ENCODE peak calls at places on chromosomes 1 and 21, in ten cellular contexts. I, T, C, N, Y, U, G, O, B and Q are unnamed samples.

GRCh38 chr1:54804471-54805132 is 3.5 kb upstream of the TTC22 start:
- DNase-seq in T (no peak), I (no peak), G (no peak), U (no peak), B (peak), N (no peak), Y (no peak), O (no peak), C (peak), Q (no peak)

GRCh38 chr1:228079013-228079412 is 3.5 kb upstream of the ARF1 start:
- DNase-seq in C (no peak), U (no peak), B (peak), I (no peak), O (no peak), G (no peak), N (no peak), T (no peak), Y (peak), Q (no peak)

GRCh38 chr1:229339520-229339919 is 3.3 kb downstream of the CCSAP start:
- DNase-seq in I (no peak), B (no peak), U (no peak), O (no peak), T (no peak), N (no peak), C (no peak), Y (no peak), G (no peak), Q (no peak)

GRCh38 chr1:219587817-219588561 is 24.9 kb downstream of the ZC3H11B start:
- DNase-seq in I (no peak), T (no peak), O (no peak), N (peak), Y (no peak), U (no peak), C (no peak), G (peak), B (no peak), Q (no peak)

GRCh38 chr1:210358511-210359148 is 29.9 kb downstream of the HHAT start:
- DNase-seq in U (no peak), I (no peak), B (no peak), Y (no peak), C (no peak), T (no peak), N (no peak), G (no peak), O (no peak), Q (no peak)

GRCh38 chr1:234645964-234646363 is 36.0 kb upstream of the IRF2BP2 start:
- DNase-seq in C (no peak), T (no peak), I (no peak), G (no peak), N (no peak), Y (no peak), O (no peak), U (no peak), B (no peak), Q (no peak)

GRCh38 chr1:8980656-8981055 is 35.0 kb downstream of the CA6 start:
- DNase-seq in I (no peak), C (no peak), B (no peak), T (no peak), U (no peak), Y (no peak), N (no peak), O (no peak), G (no peak), Q (no peak)

GRCh38 chr1:20625176-20626097 is 7.8 kb upstream of the PINK1 start:
- DNase-seq in T (no peak), I (no peak), O (no peak), C (no peak), U (no peak), B (no peak), N (no peak), G (no peak), Y (no peak), Q (no peak)

GRCh38 chr1:8415526-8416278 is 97.8 kb downstream of the SLC45A1 start:
- DNase-seq in Y (no peak), N (peak), C (no peak), I (no peak), B (no peak), O (no peak), G (no peak), U (peak), T (no peak), Q (no peak)

GRCh38 chr1:162182090-162182489 is 112.6 kb downstream of the NOS1AP start:
- DNase-seq in Y (no peak), U (no peak), T (no peak), C (no peak), I (no peak), O (no peak), G (no peak), N (no peak), B (no peak), Q (no peak)

GRCh38 chr1:31705080-31705866 is 1.5 kb upstream of the COL16A1 start:
- DNase-seq in G (peak), N (peak), I (no peak), U (no peak), O (peak), Y (no peak), T (peak), B (peak), C (peak), Q (no peak)

GRCh38 chr1:31027693-31028526 is 37.6 kb downstream of the PUM1 start:
- DNase-seq in Y (no peak), T (peak), G (no peak), I (no peak), N (peak), B (no peak), U (no peak), C (no peak), O (no peak), Q (no peak)

DNA sequence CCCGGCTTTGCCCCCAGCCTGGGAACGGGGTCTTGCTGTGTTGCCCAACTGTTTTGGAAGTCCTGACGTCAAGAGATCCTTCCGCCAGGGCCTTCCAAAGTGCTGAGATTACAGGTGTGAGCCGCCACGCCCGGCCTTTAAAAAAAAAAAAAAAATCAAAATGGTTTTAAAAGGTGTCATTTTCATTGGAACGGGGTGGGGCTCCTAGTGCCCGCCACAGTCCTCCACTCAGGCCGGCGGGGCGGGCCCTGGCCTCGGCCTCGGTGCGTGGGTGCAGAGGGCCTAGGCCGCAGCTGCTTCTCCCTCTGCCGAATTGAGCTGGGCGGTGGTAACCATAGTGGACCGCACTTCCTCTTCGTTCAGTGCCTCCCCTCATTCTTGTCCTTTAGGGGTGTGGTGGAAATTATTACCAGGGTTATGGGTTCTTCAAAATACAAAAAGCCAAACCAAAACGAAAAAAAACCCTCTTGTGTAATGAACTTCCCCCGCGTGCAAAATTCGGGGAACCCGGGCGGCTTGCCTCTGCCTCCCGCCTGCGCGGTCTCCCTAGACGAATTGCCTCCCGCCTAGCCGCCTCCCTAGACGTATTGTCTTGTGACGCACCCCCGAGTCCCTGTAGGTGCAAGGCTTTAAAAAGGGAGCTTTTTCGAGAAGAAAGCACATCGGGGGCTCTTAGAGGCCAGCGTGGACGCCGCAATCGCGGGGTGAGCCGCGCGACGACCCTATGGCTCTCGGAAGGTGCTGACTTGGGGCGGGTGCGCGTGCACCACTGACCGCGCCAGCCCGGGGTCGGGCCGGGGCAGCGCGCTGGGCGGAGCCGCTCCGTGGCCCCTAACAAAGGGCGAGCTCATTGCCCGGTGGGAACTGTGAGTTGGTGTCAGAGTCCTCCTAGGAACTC is 10.5 kb upstream of the SPEN start:
- DNase-seq in O (no peak), I (no peak), C (peak), T (peak), N (no peak), B (peak), Y (no peak), U (no peak), G (no peak), Q (no peak)
- H3K4me3 ChIP-seq in O (peak), I (peak), C (peak), T (peak), N (no peak), B (peak), Y (peak), U (peak), G (no peak), Q (no peak)

DNA sequence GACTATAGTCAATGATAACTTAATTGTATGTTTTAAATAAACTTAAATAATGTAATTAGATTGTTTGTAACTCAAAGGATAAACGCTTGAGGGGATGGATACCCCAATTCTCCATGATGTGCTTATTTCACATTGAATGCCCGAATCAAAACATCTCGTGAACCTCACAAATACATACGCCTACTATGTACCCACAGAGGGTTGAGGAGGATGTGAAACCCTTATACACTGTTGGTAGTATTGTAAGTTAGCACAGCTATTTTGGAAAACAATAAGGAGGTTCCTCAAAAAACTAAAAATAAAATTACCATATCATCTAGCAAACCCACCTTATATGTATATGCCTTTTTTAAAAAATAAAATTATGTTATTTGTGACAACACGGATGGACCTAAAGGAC is 198.6 kb downstream of the MRPL39 start:
- DNase-seq in U (no peak), I (no peak), B (no peak), C (no peak), T (no peak), O (no peak), Y (no peak), N (no peak), G (no peak), Q (no peak)
- TF ChIP-seq CTCF in U (no peak), I (no peak), B (no peak), C (no peak), T (no peak), O (no peak), Y (no peak), N (no peak), G (no peak), Q (no peak)

DNA sequence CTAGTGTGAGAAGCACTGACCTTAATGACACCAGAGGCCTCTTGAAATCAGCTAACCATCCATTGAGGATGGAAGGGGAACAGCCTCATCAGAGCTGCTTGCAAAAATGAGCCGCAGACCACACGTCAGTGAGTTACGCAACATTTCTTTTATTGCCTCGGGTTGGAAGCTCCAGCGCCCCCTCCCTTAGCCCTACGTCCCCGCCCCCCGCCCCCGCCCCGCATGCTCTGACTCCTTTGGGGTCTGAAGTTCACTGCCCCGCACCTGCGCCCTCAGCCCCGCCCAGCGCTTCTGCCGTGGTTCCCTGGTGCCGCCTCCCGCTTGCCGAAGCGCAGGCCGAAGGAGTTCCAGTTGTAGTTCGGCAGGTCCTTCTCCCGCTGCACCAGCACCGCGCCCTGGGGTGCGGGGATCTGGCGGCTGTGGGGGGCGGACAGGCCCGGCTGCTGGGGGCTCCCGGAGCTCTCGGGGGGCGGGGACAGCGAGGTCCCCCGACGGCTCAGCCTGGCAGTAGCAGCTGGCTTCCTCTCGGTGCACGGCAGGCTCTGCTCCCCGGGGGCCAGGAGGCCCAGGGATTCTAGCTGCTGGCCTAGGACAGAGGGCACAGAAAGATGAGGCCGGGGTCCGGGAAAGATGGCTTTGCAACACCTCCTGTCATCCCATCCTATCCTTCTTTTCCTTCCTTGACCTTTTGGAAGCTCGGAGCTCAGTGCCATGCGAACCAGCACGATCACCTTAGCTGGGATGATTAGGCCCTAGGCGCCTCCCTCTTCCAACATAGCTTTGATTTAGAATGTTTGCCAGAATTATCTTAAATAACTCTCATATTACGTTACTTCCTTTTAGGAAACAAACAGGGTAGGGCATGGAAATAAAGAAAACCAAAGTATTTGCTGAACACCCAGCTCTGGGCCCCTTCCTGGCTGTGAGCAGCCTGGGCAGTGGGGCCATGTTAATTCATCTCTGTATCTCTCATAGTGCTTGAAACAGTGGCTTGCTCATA is 5.8 kb downstream of the KISS1 start:
- DNase-seq in I (peak), G (peak), U (no peak), Y (no peak), B (no peak), T (no peak), C (peak), N (peak), O (no peak), Q (no peak)
- H3K4me3 ChIP-seq in I (no peak), G (no peak), U (no peak), Y (no peak), B (no peak), T (no peak), C (peak), N (peak), O (peak), Q (no peak)

DNA sequence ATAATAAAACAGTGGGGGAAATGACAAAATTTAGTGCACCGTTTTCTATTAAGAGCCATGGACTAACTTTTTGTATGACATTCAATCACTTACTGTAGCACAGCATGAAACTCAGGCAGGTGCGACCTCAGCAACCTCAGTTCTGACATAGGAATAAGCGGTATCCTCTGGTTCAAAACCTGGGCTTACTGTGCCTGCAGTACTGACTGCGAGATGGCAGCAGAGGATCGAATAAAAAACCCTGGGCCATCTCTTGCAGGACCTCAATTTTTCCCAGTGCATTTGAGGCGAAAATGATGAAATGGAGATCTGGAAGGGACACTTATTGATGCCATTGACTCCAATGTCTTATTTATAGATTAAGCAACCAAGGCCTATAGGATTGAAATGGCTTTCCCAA is 214.7 kb downstream of the ADGRL2 start:
- DNase-seq in I (no peak), C (no peak), Y (no peak), O (no peak), N (no peak), T (no peak), G (no peak), U (no peak), B (no peak), Q (no peak)
- TF ChIP-seq CTCF in I (no peak), C (no peak), Y (no peak), O (no peak), N (no peak), T (peak), G (no peak), U (peak), B (no peak), Q (no peak)

GRCh38 chr1:156379420-156380165 is 10.6 kb downstream of the RHBG start:
- DNase-seq in B (no peak), G (peak), I (no peak), O (no peak), U (no peak), N (peak), T (no peak), C (no peak), Y (no peak), Q (no peak)
- H3K4me3 ChIP-seq in B (no peak), G (no peak), I (no peak), O (no peak), U (no peak), N (no peak), T (no peak), C (no peak), Y (no peak), Q (no peak)